ENCODE peak calls at places on chromosomes 6 and 20, in nine cellular contexts. F is HCT116, Z is testis, O is IMR-90, C is heart left ventricle, A is suprapubic skin, X is GM12891, U is NB4, H is esophagus muscularis mucosa. Q is an unnamed sample.

GRCh38 chr6:46954819-46955520 is 33.2 kb upstream of the ADGRF5 start:
- DNase-seq in F (no peak), Z (no peak), O (no peak), C (no peak), A (no peak), X (no peak), U (no peak), H (no peak), Q (no peak)

GRCh38 chr20:49989234-49990065 is 6.7 kb downstream of the SNAI1 start:
- DNase-seq in F (no peak), Z (peak; percentile 79), O (peak; percentile 87), C (peak; percentile 75), A (peak; percentile 84), X (no peak), U (peak; percentile 80), H (no peak), Q (no peak)

GRCh38 chr6:158861686-158862381 is 42.7 kb upstream of the EZR start:
- DNase-seq in F (no peak), Z (no peak), O (peak; percentile 45), C (no peak), A (no peak), X (no peak), U (no peak), H (no peak), Q (no peak)

GRCh38 chr20:57772349-57772964 is 62.6 kb upstream of the PMEPA1 start:
- DNase-seq in F (no peak), Z (no peak), O (peak; percentile 64), C (no peak), A (peak; percentile 46), X (no peak), U (peak; percentile 46), H (no peak), Q (no peak)

GRCh38 chr6:133244502-133244901 is 3.3 kb downstream of the EYA4 start:
- DNase-seq in F (no peak), Z (no peak), O (no peak), C (no peak), A (no peak), X (no peak), U (no peak), H (no peak), Q (no peak)

GRCh38 chr6:105676837-105677236 is 274.0 kb upstream of the PREP start:
- DNase-seq in F (no peak), Z (no peak), O (no peak), C (no peak), A (no peak), X (no peak), U (no peak), H (no peak), Q (no peak)

GRCh38 chr6:56549014-56549413 is 93.7 kb downstream of the DST start:
- DNase-seq in F (no peak), Z (no peak), O (no peak), C (no peak), A (no peak), X (no peak), U (no peak), H (no peak), Q (peak; percentile 11)

GRCh38 chr6:159701413-159701999 is 8.5 kb upstream of the SOD2 start:
- DNase-seq in F (no peak), Z (no peak), O (peak; percentile 97), C (no peak), A (no peak), X (no peak), U (peak; percentile 55), H (no peak), Q (no peak)

GRCh38 chr6:45420083-45420908 is 42.6 kb upstream of the SUPT3H start:
- DNase-seq in F (no peak), Z (no peak), O (peak; percentile 64), C (no peak), A (no peak), X (no peak), U (peak; percentile 82), H (no peak), Q (peak; percentile 13)

GRCh38 chr6:124812067-124812466 is 150.2 kb upstream of the RNF217 start:
- DNase-seq in F (no peak), Z (no peak), O (no peak), C (no peak), A (no peak), X (no peak), U (no peak), H (no peak), Q (peak; percentile 3)

GRCh38 chr6:144411506-144412165 is 126.5 kb downstream of the UTRN start:
- DNase-seq in F (no peak), Z (no peak), O (peak; percentile 33), C (no peak), A (no peak), X (no peak), U (no peak), H (no peak), Q (no peak)

GRCh38 chr20:19813839-19814238 is 55.8 kb downstream of the RIN2 start:
- DNase-seq in F (no peak), Z (no peak), O (peak; percentile 34), C (no peak), A (no peak), X (no peak), U (no peak), H (no peak), Q (no peak)

GRCh38 chr20:4814696-4815252 is 93.1 kb downstream of the PRND start:
- DNase-seq in F (no peak), Z (no peak), O (no peak), C (no peak), A (peak; percentile 66), X (peak; percentile 47), U (peak; percentile 88), H (no peak), Q (no peak)
- TF ChIP-seq POLR2A in F (no peak), Z (no peak), O (no peak), C (no peak), A (no peak), X (no peak), U (peak; percentile 18), H (no peak), Q (no peak)

GRCh38 chr20:33790571-33790970 is 20.6 kb upstream of the CHMP4B start:
- DNase-seq in F (no peak), Z (no peak), O (no peak), C (no peak), A (no peak), X (no peak), U (no peak), H (no peak), Q (no peak)

GRCh38 chr20:33791540-33791939 is 19.6 kb upstream of the CHMP4B start:
- DNase-seq in F (no peak), Z (no peak), O (no peak), C (no peak), A (no peak), X (no peak), U (no peak), H (no peak), Q (no peak)

GRCh38 chr20:33791959-33792597 is 19.1 kb upstream of the CHMP4B start:
- DNase-seq in F (no peak), Z (peak; percentile 47), O (peak; percentile 37), C (peak; percentile 75), A (peak; percentile 72), X (peak; percentile 53), U (peak; percentile 49), H (no peak), Q (peak; percentile 67)

GRCh38 chr20:33791021-33791420 is 20.1 kb upstream of the CHMP4B start:
- DNase-seq in F (no peak), Z (no peak), O (no peak), C (no peak), A (no peak), X (no peak), U (no peak), H (no peak), Q (no peak)

GRCh38 chr20:33793011-33793931 is 17.9 kb upstream of the CHMP4B start:
- DNase-seq in F (no peak), Z (no peak), O (peak; percentile 24), C (peak; percentile 73), A (no peak), X (no peak), U (no peak), H (no peak), Q (no peak)
- TF ChIP-seq POLR2A in F (no peak), Z (no peak), O (no peak), C (no peak), A (no peak), X (no peak), U (no peak), H (no peak), Q (no peak)

DNA sequence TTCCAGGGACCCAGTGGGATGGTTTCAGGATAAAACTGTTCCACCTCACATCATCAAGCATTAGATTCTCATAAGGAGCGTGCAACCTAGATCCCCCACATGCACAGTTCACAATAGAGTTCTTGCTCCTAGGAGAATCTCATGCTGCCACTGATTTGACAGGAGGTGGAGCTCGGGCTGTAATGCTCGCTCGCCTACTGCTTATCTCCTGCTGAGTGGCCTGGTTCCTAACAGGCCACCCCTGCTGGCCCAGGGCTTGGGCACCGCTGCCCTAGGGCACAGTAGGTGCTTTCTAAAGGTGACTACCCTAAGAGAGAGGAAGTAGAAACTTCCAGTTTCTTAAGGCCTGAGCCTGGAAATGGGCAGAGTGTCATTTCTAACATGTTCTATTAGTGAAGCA is 656.9 kb downstream of the PRKN start:
- DNase-seq in F (no peak), Z (peak; percentile 41), O (no peak), C (no peak), A (no peak), X (no peak), U (no peak), H (no peak), Q (no peak)
- TF ChIP-seq POLR2A in F (no peak), Z (no peak), O (no peak), C (no peak), A (no peak), X (no peak), U (no peak), H (no peak), Q (no peak)

GRCh38 chr20:47464380-47465101 is 37.1 kb upstream of the NCOA3 start:
- DNase-seq in F (peak; percentile 36), Z (peak; percentile 45), O (peak; percentile 99), C (peak; percentile 65), A (peak; percentile 81), X (no peak), U (no peak), H (no peak), Q (no peak)
- TF ChIP-seq POLR2A in F (no peak), Z (no peak), O (no peak), C (no peak), A (no peak), X (no peak), U (no peak), H (no peak), Q (no peak)

DNA sequence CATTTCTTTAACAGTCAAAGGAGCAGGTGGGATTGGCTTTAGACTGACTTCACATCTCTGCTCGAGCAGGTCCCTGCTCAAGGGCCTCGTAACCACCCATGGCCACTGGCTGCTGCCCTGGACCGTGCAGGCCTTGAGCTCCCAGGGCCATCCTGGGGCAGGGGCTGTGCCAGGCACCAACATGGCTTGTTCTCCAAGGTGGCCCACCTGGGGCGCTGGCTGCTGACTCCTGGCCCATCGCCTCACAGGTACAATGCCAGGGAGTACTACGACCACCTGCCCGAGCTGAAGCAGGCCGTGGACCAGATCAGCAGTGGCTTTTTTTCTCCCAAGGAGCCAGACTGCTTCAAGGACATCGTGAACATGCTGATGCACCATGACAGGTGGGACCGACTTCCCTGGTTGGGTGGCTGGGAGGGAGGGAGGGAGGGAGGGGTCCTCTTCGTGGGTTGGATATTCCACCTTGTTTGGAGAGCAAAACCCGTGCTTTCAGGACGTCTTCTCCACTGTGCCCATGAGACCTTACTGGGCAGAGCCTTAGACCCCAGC is 46.1 kb downstream of the PYGB start:
- DNase-seq in F (no peak), Z (no peak), O (no peak), C (no peak), A (no peak), X (no peak), U (no peak), H (no peak), Q (no peak)
- TF ChIP-seq POLR2A in F (no peak), Z (no peak), O (no peak), C (no peak), A (no peak), X (no peak), U (no peak), H (no peak), Q (no peak)

Q was measured in erythroblast.